ENCODE peak calls at places on chromosomes 5 and 9, in six cellular contexts. B is HFFc6; Q is stimulated activated CD4-positive, alpha-beta T cell treated with anti-CD3 and anti-CD28 coated beads, Interleukin-12 subunit alpha, Interleukin-12 subunit beta, amount 100 ng/mL, for 48 hours; K is neural crest cell; A is left cardiac atrium; E is non-pigmented ciliary epithelial cell. N is an unnamed sample.
A peak's percentile ranks its signal among the peaks of the same experiment; 100 is the strongest.

GRCh38 chr5:31638748-31639418 is at the start of gene PDZD2:
- DNase-seq in B (peak; percentile 17), Q (peak; percentile 55), K (peak; percentile 76), A (peak; percentile 89), E (no peak), N (peak; percentile 74)

GRCh38 chr5:153441997-153442396 is 48.5 kb upstream of the GRIA1 start:
- DNase-seq in B (no peak), Q (no peak), K (no peak), A (no peak), E (no peak), N (no peak)

GRCh38 chr9:81058776-81059175 is 630.6 kb downstream of the TLE1 start:
- DNase-seq in B (no peak), Q (no peak), K (no peak), A (no peak), E (no peak), N (no peak)

GRCh38 chr5:19987594-19988345 is at the start of gene CDH18:
- DNase-seq in B (no peak), Q (no peak), K (peak; percentile 55), A (peak; percentile 23), E (no peak), N (no peak)

GRCh38 chr5:145506451-145506850 is 328.7 kb downstream of the PRELID2 start:
- DNase-seq in B (no peak), Q (no peak), K (no peak), A (no peak), E (no peak), N (no peak)

GRCh38 chr5:135242021-135242480 is 157.0 kb downstream of the MACROH2A1 start:
- DNase-seq in B (peak; percentile 71), Q (no peak), K (no peak), A (no peak), E (no peak), N (peak; percentile 14)

GRCh38 chr9:36802171-36802920 is 229.7 kb downstream of the MELK start:
- DNase-seq in B (peak; percentile 82), Q (no peak), K (no peak), A (no peak), E (peak; percentile 17), N (no peak)

GRCh38 chr5:175694371-175695160 is 36.7 kb downstream of the HRH2 start:
- DNase-seq in B (no peak), Q (no peak), K (no peak), A (no peak), E (no peak), N (no peak)

GRCh38 chr9:4260661-4261060 is 39.2 kb downstream of the GLIS3 start:
- DNase-seq in B (no peak), Q (no peak), K (no peak), A (no peak), E (no peak), N (no peak)

GRCh38 chr9:21902112-21902511 is 92.1 kb downstream of the CDKN2A start:
- DNase-seq in B (no peak), Q (no peak), K (no peak), A (no peak), E (no peak), N (no peak)

GRCh38 chr5:134527961-134528424 is 2.5 kb downstream of the JADE2 start:
- DNase-seq in B (no peak), Q (no peak), K (no peak), A (no peak), E (no peak), N (no peak)

N was measured in uterus.